ENCODE peak calls at places on chromosomes 4 and X, in six cellular contexts. O, Y, C, X, J and E are unnamed samples.

GRCh38 chr4:73257995-73258667 is 467 bp downstream of the ANKRD17 start:
- DNase-seq in O (no peak), Y (no peak), C (peak; percentile 63), X (no peak), J (no peak), E (no peak)

GRCh38 chrX:103932133-103932532 is 30.3 kb upstream of the TMSB15B start:
- DNase-seq in O (no peak), Y (no peak), C (no peak), X (no peak), J (no peak), E (no peak)

GRCh38 chr4:133866328-133866699 is 335.3 kb downstream of the PABPC4L start:
- DNase-seq in O (no peak), Y (no peak), C (no peak), X (peak; percentile 56), J (no peak), E (no peak)

GRCh38 chr4:55468724-55469123 is 73.0 kb downstream of the TMEM165 start:
- DNase-seq in O (no peak), Y (no peak), C (no peak), X (no peak), J (no peak), E (no peak)

GRCh38 chr4:174192943-174193342 is 90.5 kb downstream of the FBXO8 start:
- DNase-seq in O (no peak), Y (no peak), C (no peak), X (no peak), J (no peak), E (no peak)

GRCh38 chr4:119585771-119586170 is 42.8 kb downstream of the PDE5A start:
- DNase-seq in O (no peak), Y (no peak), C (no peak), X (no peak), J (no peak), E (no peak)

GRCh38 chr4:184215709-184216328 is 1.9 kb downstream of the ENPP6 start:
- DNase-seq in O (no peak), Y (peak; percentile 77), C (no peak), X (no peak), J (no peak), E (no peak)

GRCh38 chrX:133056341-133056740 is 40.6 kb downstream of the USP26 start:
- DNase-seq in O (no peak), Y (no peak), C (no peak), X (no peak), J (no peak), E (no peak)

GRCh38 chr4:141009931-141010330 is 123.3 kb downstream of the RNF150 start:
- DNase-seq in O (no peak), Y (no peak), C (no peak), X (no peak), J (no peak), E (no peak)

GRCh38 chrX:47247206-47247998 is 14.6 kb downstream of the USP11 start:
- DNase-seq in O (no peak), Y (no peak), C (peak; percentile 35), X (no peak), J (no peak), E (no peak)

GRCh38 chrX:77622233-77622632 is 163.8 kb downstream of the ATRX start:
- DNase-seq in O (no peak), Y (no peak), C (no peak), X (peak; percentile 50), J (no peak), E (no peak)

GRCh38 chr4:1309261-1310010 is 19.7 kb downstream of the MAEA start:
- DNase-seq in O (peak; percentile 89), Y (peak; percentile 82), C (peak; percentile 100), X (peak; percentile 98), J (peak; percentile 62), E (peak; percentile 65)

GRCh38 chr4:89549907-89550306 is 242.3 kb upstream of the GPRIN3 start:
- DNase-seq in O (no peak), Y (no peak), C (no peak), X (no peak), J (no peak), E (no peak)

GRCh38 chrX:119249836-119250340 is 13.8 kb downstream of the PGRMC1 start:
- DNase-seq in O (no peak), Y (no peak), C (no peak), X (no peak), J (no peak), E (no peak)

GRCh38 chr4:154024097-154024496 is 235.2 kb upstream of the SFRP2 start:
- DNase-seq in O (no peak), Y (no peak), C (no peak), X (peak; percentile 63), J (no peak), E (no peak)

GRCh38 chrX:75893281-75893680 is 108.2 kb upstream of the MAGEE2 start:
- DNase-seq in O (no peak), Y (no peak), C (no peak), X (no peak), J (no peak), E (no peak)

GRCh38 chr4:42436950-42437349 is 39.7 kb downstream of the SHISA3 start:
- DNase-seq in O (no peak), Y (no peak), C (no peak), X (no peak), J (no peak), E (no peak)

GRCh38 chrX:45771114-45771513 is 570.4 kb upstream of the DIPK2B start:
- DNase-seq in O (peak; percentile 83), Y (no peak), C (no peak), X (no peak), J (no peak), E (no peak)

GRCh38 chrX:55120767-55121358 is 32.0 kb downstream of the PAGE2 start:
- DNase-seq in O (no peak), Y (no peak), C (no peak), X (peak; percentile 50), J (no peak), E (no peak)

GRCh38 chrX:142601792-142602191 is 396.7 kb upstream of the MAGEC2 start:
- DNase-seq in O (no peak), Y (no peak), C (no peak), X (no peak), J (no peak), E (no peak)

GRCh38 chrX:37871626-37872302 is 24.4 kb upstream of the DYNLT3 start:
- DNase-seq in O (peak; percentile 75), Y (peak; percentile 52), C (no peak), X (no peak), J (no peak), E (no peak)

GRCh38 chr4:94757192-94758140 is at the start of gene BMPR1B:
- DNase-seq in O (no peak), Y (no peak), C (peak; percentile 62), X (peak; percentile 67), J (no peak), E (no peak)

GRCh38 chrX:118698516-118699247 is 28.7 kb upstream of the IL13RA1 start:
- DNase-seq in O (no peak), Y (no peak), C (no peak), X (no peak), J (no peak), E (no peak)

GRCh38 chrX:57232658-57233360 is 53.7 kb upstream of the FAAH2 start:
- DNase-seq in O (no peak), Y (no peak), C (no peak), X (no peak), J (no peak), E (no peak)

GRCh38 chr4:169416997-169417396 is 146.2 kb upstream of the SH3RF1 start:
- DNase-seq in O (no peak), Y (no peak), C (no peak), X (no peak), J (no peak), E (peak; percentile 42)

GRCh38 chr4:1832690-1833089 is 23.3 kb downstream of the LETM1 start:
- DNase-seq in O (no peak), Y (no peak), C (no peak), X (no peak), J (no peak), E (no peak)

GRCh38 chr4:15778191-15778741 is at the start of gene CD38:
- DNase-seq in O (no peak), Y (no peak), C (peak; percentile 72), X (peak; percentile 78), J (no peak), E (peak; percentile 76)

GRCh38 chr4:94714360-94714759 is 43.4 kb upstream of the BMPR1B start:
- DNase-seq in O (no peak), Y (no peak), C (no peak), X (no peak), J (no peak), E (no peak)

GRCh38 chr4:149708513-149709175 is 107.0 kb downstream of the IQCM start:
- DNase-seq in O (no peak), Y (no peak), C (no peak), X (no peak), J (no peak), E (no peak)

DNA sequence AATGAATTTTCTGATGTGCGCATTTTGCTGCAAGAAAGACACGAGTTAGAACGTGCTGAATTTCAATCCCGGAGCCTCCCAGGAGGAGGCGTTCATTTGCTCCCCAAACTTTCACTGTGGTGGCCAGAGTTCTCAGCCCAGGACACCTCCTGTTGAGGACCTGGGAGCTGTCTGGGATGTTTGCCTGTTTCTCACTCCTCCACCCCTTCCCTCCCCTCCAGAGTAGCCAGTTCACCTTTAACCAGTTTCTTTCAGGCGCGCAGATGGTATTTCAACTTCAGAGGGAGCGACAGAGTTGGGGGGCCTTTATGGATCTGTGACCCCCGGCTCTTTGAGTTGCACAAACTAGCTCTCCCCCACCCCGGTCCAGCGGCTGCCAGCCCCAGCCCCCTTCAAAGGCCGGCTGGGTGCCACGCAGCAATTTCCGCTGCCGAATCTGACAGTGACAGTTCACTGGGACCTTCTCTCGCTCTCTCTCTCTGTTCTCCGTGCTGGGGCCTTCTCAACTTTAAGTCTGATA is 99.9 kb upstream of the STX18 start:
- DNase-seq in O (no peak), Y (no peak), C (peak; percentile 68), X (peak; percentile 79), J (no peak), E (no peak)
- H3K4me3 ChIP-seq in O (no peak overlapping the region), Y (no peak overlapping the region), C (no peak overlapping the region), X (peak overlapping the region; percentile 26), J (no peak overlapping the region), E (no peak overlapping the region)

GRCh38 chrX:112816908-112817307 is 23.7 kb downstream of the AMOT start:
- DNase-seq in O (no peak), Y (no peak), C (no peak), X (no peak), J (no peak), E (no peak)

GRCh38 chrX:112819813-112820212 is 20.8 kb downstream of the AMOT start:
- DNase-seq in O (no peak), Y (no peak), C (no peak), X (no peak), J (no peak), E (no peak)

GRCh38 chrX:112818114-112819012 is 22.3 kb downstream of the AMOT start:
- DNase-seq in O (no peak), Y (no peak), C (no peak), X (peak; percentile 72), J (no peak), E (no peak)

GRCh38 chrX:112820364-112821308 is 20.0 kb downstream of the AMOT start:
- DNase-seq in O (no peak), Y (no peak), C (no peak), X (no peak), J (no peak), E (no peak)

GRCh38 chrX:112819013-112819635 is 21.5 kb downstream of the AMOT start:
- DNase-seq in O (no peak), Y (no peak), C (no peak), X (no peak), J (no peak), E (no peak)
- H3K27me3 ChIP-seq in O (no peaks in the 10 kb centered on the region), Y (peaks cover 35% of the 10 kb centered on the region), C (no peaks in the 10 kb centered on the region), X (no peaks in the 10 kb centered on the region), J (no peaks in the 10 kb centered on the region), E (peaks cover 3% of the 10 kb centered on the region)

GRCh38 chr4:152380919-152381318 is 155.0 kb downstream of the FBXW7 start:
- DNase-seq in O (no peak), Y (no peak), C (no peak), X (no peak), J (no peak), E (no peak)
- H3K4me3 ChIP-seq in O (no peak overlapping the region), Y (no peak overlapping the region), C (no peak overlapping the region), X (no peak overlapping the region), J (no peak overlapping the region), E (no peak overlapping the region)

GRCh38 chrX:120308558-120308957 is 2.7 kb downstream of the TMEM255A start:
- DNase-seq in O (no peak), Y (no peak), C (peak; percentile 62), X (peak; percentile 87), J (no peak), E (no peak)
- H3K27me3 ChIP-seq in O (peaks cover 6% of the 10 kb centered on the region), Y (peaks cover 77% of the 10 kb centered on the region), C (peaks cover 53% of the 10 kb centered on the region), X (peaks cover 42% of the 10 kb centered on the region), J (no peaks in the 10 kb centered on the region), E (no peaks in the 10 kb centered on the region)